ENCODE peak calls at places on chromosome 22, in six cellular contexts. V, N, I, G, X and Y are unnamed samples.

GRCh38 chr22:36328635-36329216 is 59.0 kb downstream of the MYH9 start:
- DNase-seq in I (peak), N (no peak), G (peak), V (no peak), X (peak), Y (peak)

GRCh38 chr22:36352775-36353507 is 34.8 kb downstream of the MYH9 start:
- DNase-seq in I (no peak), X (peak), G (peak), V (peak), N (no peak), Y (peak)

GRCh38 chr22:22226448-22227187 is 18.0 kb upstream of the VPREB1 start:
- DNase-seq in V (no peak), I (no peak), G (no peak), X (no peak), N (no peak), Y (no peak)

GRCh38 chr22:23514317-23515038 is 65.6 kb downstream of the IGLL1 start:
- DNase-seq in G (no peak), N (no peak), X (no peak), I (no peak), V (no peak), Y (no peak)

GRCh38 chr22:44424131-44424711 is 73.8 kb downstream of the RTL6 start:
- DNase-seq in I (no peak), N (no peak), V (no peak), X (no peak), G (no peak), Y (no peak)

GRCh38 chr22:21778705-21779363 is 43.2 kb upstream of the YPEL1 start:
- DNase-seq in X (no peak), I (no peak), N (no peak), G (peak), V (no peak), Y (peak)

GRCh38 chr22:32318361-32318760 is 39.3 kb upstream of the RFPL3 start:
- DNase-seq in G (no peak), N (no peak), I (no peak), V (no peak), X (no peak), Y (peak)

GRCh38 chr22:35436421-35436820 is 36.5 kb downstream of the MCM5 start:
- DNase-seq in V (no peak), X (no peak), I (no peak), G (no peak), N (no peak), Y (no peak)

GRCh38 chr22:23898006-23898974 is 4.1 kb downstream of the MIF start:
- DNase-seq in I (no peak), V (no peak), G (no peak), X (no peak), N (no peak), Y (no peak)

GRCh38 chr22:38982008-38982927 is at the start of gene APOBEC3B:
- DNase-seq in X (peak), I (peak), G (peak), N (peak), V (peak), Y (peak)

GRCh38 chr22:44192098-44192810 is 11.5 kb downstream of the PARVG start:
- DNase-seq in V (peak), N (no peak), G (no peak), X (no peak), I (peak), Y (peak)

DNA sequence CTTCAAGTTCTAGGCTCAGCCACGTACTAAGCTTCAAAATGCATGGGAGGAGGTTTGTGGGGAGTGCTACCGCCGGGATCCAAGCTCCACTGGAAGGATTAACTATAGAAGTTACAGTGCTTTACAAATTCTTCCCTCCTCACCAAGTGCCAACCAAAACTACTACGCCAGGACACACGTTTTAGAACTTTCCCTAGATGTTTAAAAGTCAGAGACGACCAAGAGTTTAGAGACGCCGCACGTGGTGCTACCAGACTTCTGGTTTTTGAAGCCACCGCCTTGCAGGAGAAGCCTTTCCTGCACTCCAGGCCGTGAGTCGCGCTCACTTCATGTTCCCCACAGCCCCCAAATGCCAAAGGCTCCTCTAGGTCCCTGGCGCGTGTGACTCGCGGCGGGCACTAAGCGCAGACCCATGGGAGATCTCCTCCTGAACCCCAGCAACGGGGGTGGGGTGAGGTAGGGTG is 734 bp downstream of the SNU13 start:
- DNase-seq in V (peak), I (peak), N (no peak), X (peak), G (peak), Y (peak)
- H3K27ac ChIP-seq in V (peak), I (peak), N (no peak), X (peak), G (peak), Y (peak)

GRCh38 chr22:46561435-46561905 is 24.1 kb upstream of the CELSR1 start:
- DNase-seq in G (peak), N (no peak), I (peak), V (peak), X (no peak), Y (peak)
- H3K27ac ChIP-seq in G (no peak), N (no peak), I (no peak), V (no peak), X (no peak), Y (no peak)

DNA sequence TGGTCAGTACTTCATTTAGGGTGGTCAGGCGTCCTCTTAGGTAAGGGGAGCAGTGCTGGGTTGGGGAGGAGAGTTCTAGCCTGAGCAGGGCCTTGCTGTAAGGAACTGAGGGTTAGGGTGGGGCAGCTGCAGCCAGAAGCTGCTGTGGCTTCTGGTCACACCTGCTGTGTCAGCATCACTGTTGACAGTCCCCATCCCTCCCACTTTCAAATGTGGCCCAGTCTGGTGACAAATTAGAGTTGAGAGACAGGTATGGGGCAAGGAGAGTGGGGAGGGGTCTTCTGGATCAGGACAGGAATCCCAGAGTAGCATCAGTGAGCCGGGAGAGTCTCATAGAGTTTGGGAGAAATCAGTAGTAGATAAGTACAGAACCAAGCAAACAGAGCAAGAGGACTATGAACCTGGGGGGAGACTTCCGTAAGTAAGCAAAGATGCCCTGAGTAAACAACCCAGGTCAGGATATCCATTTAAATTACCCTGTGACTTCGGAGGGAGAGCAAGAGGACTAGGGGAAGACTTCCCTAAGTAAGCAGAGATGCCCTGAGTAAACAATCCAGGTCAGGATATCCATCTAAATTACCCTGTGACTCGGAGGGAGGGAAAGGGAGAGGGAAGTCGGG is 53.7 kb downstream of the PPP6R2 start:
- DNase-seq in X (no peak), N (no peak), G (no peak), I (no peak), V (no peak), Y (no peak)
- H3K27ac ChIP-seq in X (no peak), N (no peak), G (no peak), I (no peak), V (no peak), Y (no peak)

DNA sequence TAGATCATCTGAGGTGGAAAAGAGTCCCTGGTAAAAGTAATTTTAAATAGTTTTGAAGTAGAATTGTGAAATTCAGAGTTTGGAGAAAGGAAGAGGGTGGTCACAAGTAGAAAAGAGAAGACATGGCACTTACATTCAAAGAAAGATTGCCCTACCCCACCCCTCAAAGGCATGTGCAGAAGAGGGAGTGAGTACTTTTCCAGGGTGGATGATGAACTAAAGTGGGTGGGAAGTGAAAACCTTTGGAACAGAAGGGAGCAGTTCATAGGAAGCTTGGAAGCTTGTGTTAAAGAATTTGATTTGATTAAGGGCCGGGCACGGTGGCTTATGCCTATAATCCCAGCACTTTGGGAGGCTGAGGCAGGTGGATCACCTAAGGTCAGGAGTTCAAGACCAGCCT is 23.6 kb downstream of the SREBF2 start:
- DNase-seq in I (no peak), X (no peak), V (no peak), N (no peak), G (no peak), Y (no peak)
- H3K27ac ChIP-seq in I (no peak), X (no peak), V (peak), N (no peak), G (no peak), Y (peak)

GRCh38 chr22:40394607-40395006 is 24.2 kb downstream of the SGSM3 start:
- DNase-seq in X (no peak), I (no peak), V (no peak), N (no peak), G (no peak), Y (no peak)
- H3K27ac ChIP-seq in X (no peak), I (no peak), V (no peak), N (no peak), G (no peak), Y (no peak)

GRCh38 chr22:49906071-49906798 is 12.0 kb downstream of the ALG12 start:
- DNase-seq in G (no peak), V (no peak), I (no peak), X (no peak), N (no peak), Y (no peak)
- H3K27ac ChIP-seq in G (no peak), V (no peak), I (no peak), X (no peak), N (no peak), Y (no peak)

DNA sequence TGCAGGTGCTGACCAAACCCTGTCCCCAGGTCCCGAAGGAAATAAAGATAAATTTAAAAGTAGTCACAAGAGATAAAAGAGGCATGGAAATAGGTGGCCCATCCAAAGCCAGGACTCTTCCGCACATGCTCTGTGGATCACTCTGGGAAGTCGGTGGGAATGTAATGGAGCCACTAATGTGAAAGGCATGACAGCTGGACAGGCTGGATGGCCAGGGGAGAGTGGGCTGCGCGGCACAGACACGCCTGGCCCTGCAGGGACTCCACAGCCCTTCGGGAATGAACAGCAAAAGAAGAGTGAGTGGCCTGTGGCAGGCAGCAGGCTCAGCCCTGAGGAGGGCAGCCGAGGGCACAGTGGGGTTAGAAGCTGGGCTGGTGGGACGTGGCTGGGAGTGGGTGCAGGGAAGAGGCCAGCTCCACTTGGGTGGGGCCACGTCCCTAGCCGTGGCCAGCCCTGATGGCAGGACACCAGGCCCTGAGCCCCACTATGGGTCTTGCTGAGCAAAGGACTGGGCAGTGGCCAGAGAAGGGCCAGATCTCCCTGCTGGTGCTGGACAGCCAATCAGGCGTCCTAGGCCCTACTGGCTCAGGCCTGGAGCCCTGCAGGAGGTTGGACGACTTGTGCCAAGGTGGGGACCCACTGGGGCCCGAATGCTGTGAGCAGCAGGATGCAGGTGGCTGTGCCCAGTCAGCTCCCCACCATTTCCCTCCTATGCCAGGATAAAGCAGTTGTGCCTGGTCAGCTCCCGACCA is 31.3 kb upstream of the GNB1L start:
- DNase-seq in V (peak), X (no peak), N (no peak), I (peak), G (no peak), Y (no peak)
- H3K27ac ChIP-seq in V (peak), X (no peak), N (no peak), I (peak), G (peak), Y (no peak)

GRCh38 chr22:40289991-40290459 is 56.3 kb upstream of the ADSL start:
- DNase-seq in X (no peak), N (no peak), V (peak), G (peak), I (peak), Y (no peak)
- H3K27ac ChIP-seq in X (no peak), N (no peak), V (peak), G (no peak), I (peak), Y (no peak)

DNA sequence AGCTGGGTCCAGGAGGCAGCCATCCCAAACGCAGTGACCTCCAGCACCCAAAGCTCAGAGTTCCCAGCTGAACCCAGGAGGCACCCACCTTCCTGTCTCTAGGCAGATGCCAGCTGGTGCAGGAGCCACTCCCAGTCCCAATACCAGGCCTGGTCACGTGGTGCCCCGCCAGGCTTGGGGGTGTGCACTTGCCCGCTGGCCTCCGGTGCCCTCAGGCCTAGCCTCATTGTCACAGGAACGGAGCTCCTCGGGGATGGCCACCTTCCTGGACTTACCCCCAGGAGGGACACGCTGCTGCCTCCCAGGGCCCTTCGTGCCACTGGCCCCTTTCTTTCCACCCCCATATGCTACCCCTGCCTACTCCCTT is 4.6 kb downstream of the BID start:
- DNase-seq in G (no peak), X (no peak), V (no peak), N (no peak), I (peak), Y (no peak)
- H3K27ac ChIP-seq in G (no peak), X (no peak), V (peak), N (no peak), I (peak), Y (no peak)